ENCODE peak calls at places on chromosomes 5 and 9, in six cellular contexts. V is A549, Q is HEK293T, C is HepG2, G is GM12878, R is K562. N is an unnamed sample.

GRCh38 chr9:135851748-135852147 is 55.6 kb downstream of the CAMSAP1 start:
- DNase-seq in G (no peak), C (no peak), Q (no peak), V (no peak), R (no peak), N (no peak)

GRCh38 chr9:11194249-11194648 is 581.4 kb upstream of the PTPRD start:
- DNase-seq in G (no peak), C (no peak), V (no peak), R (no peak), Q (no peak), N (no peak)

GRCh38 chr9:127975376-127976315 is 5.1 kb downstream of the EEIG1 start:
- DNase-seq in C (no peak), V (no peak), Q (no peak), R (no peak), G (no peak), N (no peak)

GRCh38 chr5:57317341-57317740 is 143.5 kb downstream of the GPBP1 start:
- DNase-seq in G (no peak), Q (no peak), V (no peak), R (no peak), C (no peak), N (no peak)

GRCh38 chr9:79799691-79800345 is 228.1 kb downstream of the TLE4 start:
- DNase-seq in G (no peak), Q (no peak), R (no peak), V (no peak), C (peak), N (no peak)

GRCh38 chr5:141910271-141910673 is 13.4 kb upstream of the DELE1 start:
- DNase-seq in G (no peak), C (no peak), R (no peak), V (no peak), Q (no peak), N (no peak)

GRCh38 chr5:111120911-111121310 is 28.8 kb downstream of the WDR36 start:
- DNase-seq in G (no peak), R (no peak), V (no peak), C (no peak), Q (no peak), N (no peak)

GRCh38 chr9:13589044-13589737 is 309.7 kb upstream of the MPDZ start:
- DNase-seq in V (no peak), Q (no peak), C (no peak), G (no peak), R (no peak), N (no peak)

GRCh38 chr5:41068169-41068568 is 3.0 kb downstream of the MROH2B start:
- DNase-seq in Q (no peak), V (no peak), R (no peak), G (no peak), C (no peak), N (no peak)

GRCh38 chr9:89924611-89925010 is 319.8 kb downstream of the GADD45G start:
- DNase-seq in R (no peak), G (no peak), C (no peak), V (no peak), Q (no peak), N (no peak)

GRCh38 chr5:174834081-174834480 is 109.7 kb downstream of the MSX2 start:
- DNase-seq in R (no peak), G (no peak), Q (no peak), C (no peak), V (no peak), N (no peak)

GRCh38 chr9:14910178-14910805 is at the start of gene FREM1:
- DNase-seq in C (peak), V (no peak), Q (peak), R (no peak), G (no peak), N (no peak)

GRCh38 chr5:61881821-61882220 is 424.2 kb upstream of the KIF2A start:
- DNase-seq in R (no peak), C (no peak), V (no peak), Q (no peak), G (no peak), N (peak)

GRCh38 chr5:93246093-93246855 is 334.7 kb downstream of the NR2F1-AS1 start:
- DNase-seq in Q (peak), V (no peak), G (no peak), R (no peak), C (peak), N (peak)

GRCh38 chr5:65925094-65925600 is 1.2 kb upstream of the ERBIN start:
- DNase-seq in C (peak), V (peak), R (peak), G (peak), Q (peak), N (peak)

GRCh38 chr5:94788527-94788926 is 170.1 kb downstream of the SLF1 start:
- DNase-seq in G (no peak), Q (no peak), R (no peak), V (no peak), C (peak), N (no peak)

DNA sequence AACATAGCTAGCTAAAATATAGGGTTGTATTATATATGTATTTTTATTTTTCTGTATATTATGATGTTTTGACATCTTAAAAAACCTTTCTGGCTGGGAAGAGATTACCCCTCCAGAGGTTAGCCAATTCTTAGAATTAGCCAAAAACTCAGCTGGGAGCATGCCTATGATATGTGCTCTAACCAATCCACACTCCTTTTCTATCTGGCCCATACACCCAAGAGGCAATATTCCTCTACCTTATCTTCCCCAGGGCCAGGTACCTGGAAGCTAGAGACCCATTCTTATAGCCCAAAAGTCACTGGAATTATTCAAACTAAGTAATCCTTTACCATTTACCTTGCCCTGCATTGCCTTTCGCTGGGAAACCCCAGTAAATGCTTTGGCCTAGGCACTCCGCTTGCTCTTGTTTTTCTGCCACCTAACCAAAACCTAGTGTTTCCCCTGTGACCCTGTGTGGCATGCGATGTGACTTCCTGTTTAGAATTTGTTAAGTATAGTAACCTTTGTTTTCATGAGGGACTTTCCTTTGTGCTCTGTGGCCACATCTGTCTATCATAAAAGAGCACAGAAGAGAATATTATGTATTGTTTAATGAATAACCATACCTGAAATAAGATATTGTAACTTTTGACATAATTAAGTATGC is 37.4 kb downstream of the CSNK1G3 start:
- DNase-seq in V (no peak), Q (no peak), C (no peak), R (no peak), G (peak), N (no peak)
- TF ChIP-seq BHLHE40 in V (no peak), Q (no peak), C (no peak), R (no peak), G (peak), N (no peak)

DNA sequence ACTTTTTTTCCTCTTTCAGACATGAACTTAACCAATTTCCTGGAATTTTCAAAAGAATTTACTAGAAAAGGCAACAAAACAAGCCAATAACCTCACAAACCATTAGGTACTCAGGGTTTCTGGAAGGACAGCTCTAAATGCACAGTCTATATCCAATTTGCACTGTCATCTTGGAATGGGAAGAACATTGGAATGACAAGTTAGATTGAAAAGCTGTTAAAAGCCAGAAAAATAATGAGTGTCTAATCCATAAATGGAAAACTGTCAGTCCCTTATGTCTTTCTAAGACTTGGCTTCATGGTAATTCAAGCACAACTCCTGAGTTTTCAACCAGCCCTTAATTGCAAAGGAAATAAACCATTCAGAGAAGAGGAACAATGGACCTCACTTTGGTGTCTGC is 105.8 kb upstream of the NTRK2 start:
- DNase-seq in R (no peak), C (no peak), V (no peak), Q (no peak), G (no peak), N (no peak)
- TF ChIP-seq BHLHE40 in R (no peak), C (no peak), V (no peak), Q (no peak), G (no peak), N (no peak)

GRCh38 chr9:70229026-70229425 is 29.8 kb upstream of the SMC5 start:
- DNase-seq in V (no peak), G (no peak), C (no peak), Q (no peak), R (no peak), N (no peak)

GRCh38 chr9:70228098-70228497 is 30.7 kb upstream of the SMC5 start:
- DNase-seq in V (no peak), Q (no peak), R (no peak), G (no peak), C (no peak), N (no peak)

GRCh38 chr9:70232476-70232875 is 26.3 kb upstream of the SMC5 start:
- DNase-seq in G (no peak), C (no peak), V (no peak), R (no peak), Q (no peak), N (no peak)

DNA sequence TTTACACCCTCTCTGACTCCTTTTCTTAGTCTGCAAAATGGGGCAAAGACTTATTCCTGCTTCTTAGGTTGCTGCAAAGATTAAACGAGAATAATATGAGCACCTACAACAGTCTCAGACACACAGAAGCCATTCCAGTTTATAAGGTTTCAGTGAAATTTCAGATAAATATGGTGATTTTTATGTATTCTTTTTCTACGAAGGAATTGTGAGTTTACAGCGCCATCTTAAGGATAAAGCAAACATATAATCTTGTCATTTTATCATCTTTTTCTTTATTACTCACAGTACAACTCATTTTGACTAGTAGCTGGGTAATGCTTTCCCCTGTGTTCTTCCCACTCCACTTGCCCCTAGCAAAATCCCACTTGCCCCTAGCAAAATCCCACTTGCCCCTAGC is 29.2 kb upstream of the SMC5 start:
- DNase-seq in Q (peak), V (no peak), C (no peak), R (no peak), G (no peak), N (peak)
- TF ChIP-seq BHLHE40 in Q (no peak), V (no peak), C (no peak), R (no peak), G (no peak), N (no peak)

GRCh38 chr9:121538221-121538620 is 38.6 kb upstream of the GGTA1 start:
- DNase-seq in C (peak), G (no peak), V (no peak), Q (no peak), R (no peak), N (no peak)
- TF ChIP-seq BHLHE40 in C (no peak), G (no peak), V (no peak), Q (no peak), R (no peak), N (no peak)

DNA sequence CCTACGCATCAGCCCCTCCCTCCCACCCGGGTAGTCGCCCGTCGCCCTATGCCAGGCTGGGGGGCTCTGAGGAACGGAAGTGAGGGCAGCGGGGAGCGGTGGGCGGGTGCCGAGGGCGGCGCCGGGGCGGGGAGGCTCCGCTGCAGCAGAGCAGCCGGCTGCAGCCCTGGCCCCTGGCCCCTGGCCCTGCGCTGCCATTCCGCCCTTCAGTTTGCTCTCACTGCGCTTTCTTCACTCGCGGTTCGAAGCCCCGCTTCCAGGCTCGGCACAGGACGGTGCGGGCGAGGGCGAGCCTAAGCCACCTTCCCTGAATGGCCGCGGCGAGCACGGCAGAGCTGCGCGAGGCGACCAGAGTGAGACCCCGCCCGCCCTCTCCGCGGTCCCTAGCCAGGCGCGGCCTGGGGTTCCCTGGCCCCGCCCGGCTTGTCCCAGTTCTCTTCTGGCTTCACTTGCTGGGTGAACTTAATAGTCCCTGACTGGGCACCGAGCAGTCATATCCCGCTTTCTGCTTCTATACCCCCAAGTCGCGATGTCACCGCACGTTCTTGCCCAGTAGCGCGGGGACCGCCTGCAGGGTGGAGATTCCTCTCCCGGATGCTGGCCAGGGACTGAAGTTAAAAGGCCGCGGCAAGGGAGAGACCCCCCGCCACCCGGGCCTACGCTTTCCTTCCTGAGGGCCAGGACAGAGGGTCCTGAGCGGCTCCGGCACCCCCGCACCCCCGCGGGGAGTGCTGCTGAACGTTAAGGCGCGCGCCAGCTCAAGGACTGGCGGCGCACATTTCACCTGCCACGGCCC is 618 bp upstream of the TRIM36 start:
- DNase-seq in G (no peak), V (peak), Q (peak), C (no peak), R (no peak), N (peak)
- TF ChIP-seq BHLHE40 in G (no peak), V (no peak), Q (no peak), C (no peak), R (no peak), N (no peak)

N was measured in IMR-90.